ENCODE peak calls at places on chromosomes 6 and 20, in four cellular contexts. N, A, Z and K are unnamed samples.

GRCh38 chr6:79038061-79038460 is 40.0 kb downstream of the PHIP start:
- DNase-seq in N (no peak), A (no peak), Z (no peak), K (no peak)

GRCh38 chr6:116511424-116512131 is at the start of gene CALHM5:
- DNase-seq in N (no peak), Z (no peak), A (peak; percentile 85), K (peak; percentile 87)

GRCh38 chr20:47748851-47749250 is 36.4 kb downstream of the SULF2 start:
- DNase-seq in Z (no peak), A (no peak), N (no peak), K (no peak)

GRCh38 chr20:49230575-49231211 is 11.5 kb downstream of the DDX27 start:
- DNase-seq in N (no peak), Z (no peak), A (no peak), K (no peak)

GRCh38 chr6:80304014-80304413 is 197.5 kb downstream of the BCKDHB start:
- DNase-seq in A (no peak), N (no peak), Z (no peak), K (no peak)

GRCh38 chr6:144330588-144330987 is 45.5 kb downstream of the UTRN start:
- DNase-seq in A (peak; percentile 98), Z (no peak), N (peak; percentile 85), K (peak; percentile 76)

GRCh38 chr6:23003671-23004598 is 434.6 kb downstream of the HDGFL1 start:
- DNase-seq in A (no peak), N (no peak), Z (no peak), K (no peak)

GRCh38 chr6:169169941-169170582 is 83.6 kb downstream of the THBS2 start:
- DNase-seq in Z (no peak), A (no peak), N (no peak), K (no peak)

GRCh38 chr6:110415297-110415916 is at the start of gene DDO:
- DNase-seq in N (peak; percentile 66), A (no peak), Z (peak; percentile 78), K (no peak)

GRCh38 chr6:66993272-66993671 is 1286.2 kb upstream of the EYS start:
- DNase-seq in A (no peak), N (no peak), Z (no peak), K (no peak)

GRCh38 chr6:96394727-96395126 is 126.9 kb upstream of the UFL1 start:
- DNase-seq in N (no peak), Z (no peak), A (peak; percentile 15), K (peak; percentile 28)

DNA sequence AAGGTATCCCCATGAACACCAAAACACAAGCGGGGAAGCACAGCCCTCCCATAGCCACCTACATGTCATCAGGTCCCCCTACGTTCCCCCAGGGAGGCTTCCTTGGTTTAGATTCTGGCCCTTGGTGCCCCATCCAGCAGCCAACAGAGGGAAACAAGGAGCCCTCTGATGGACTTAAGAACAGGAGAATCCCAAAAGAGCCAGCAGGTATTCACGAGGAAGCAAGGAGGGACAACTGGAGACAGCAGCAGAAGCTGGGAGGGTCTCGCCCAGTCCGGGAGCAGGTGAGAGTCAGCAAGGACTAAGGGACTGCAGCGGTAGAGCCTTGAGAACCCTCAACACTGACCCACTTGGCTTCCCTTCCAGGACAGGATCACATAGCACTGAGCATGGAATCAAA is 58.4 kb upstream of the TOP1 start:
- DNase-seq in N (peak; percentile 17), A (peak; percentile 31), Z (no peak), K (no peak)
- TF ChIP-seq CTCF in N (no peak), A (peak; percentile 12), Z (no peak), K (peak; percentile 5)

GRCh38 chr6:163120223-163120622 is 294.3 kb upstream of the QKI start:
- DNase-seq in A (peak; percentile 29), N (no peak), Z (no peak), K (no peak)
- TF ChIP-seq CTCF in A (peak; percentile 68), N (no peak), Z (no peak), K (no peak)

GRCh38 chr20:23080521-23080920 is 5.6 kb downstream of the CD93 start:
- DNase-seq in A (no peak), N (no peak), Z (no peak), K (no peak)

GRCh38 chr20:23079926-23080325 is 6.2 kb downstream of the CD93 start:
- DNase-seq in Z (no peak), N (no peak), A (no peak), K (no peak)

GRCh38 chr20:23078351-23078993 is 7.7 kb downstream of the CD93 start:
- DNase-seq in N (no peak), Z (no peak), A (no peak), K (no peak)

GRCh38 chr20:23077277-23077676 is 8.8 kb downstream of the CD93 start:
- DNase-seq in N (no peak), A (no peak), Z (no peak), K (no peak)

DNA sequence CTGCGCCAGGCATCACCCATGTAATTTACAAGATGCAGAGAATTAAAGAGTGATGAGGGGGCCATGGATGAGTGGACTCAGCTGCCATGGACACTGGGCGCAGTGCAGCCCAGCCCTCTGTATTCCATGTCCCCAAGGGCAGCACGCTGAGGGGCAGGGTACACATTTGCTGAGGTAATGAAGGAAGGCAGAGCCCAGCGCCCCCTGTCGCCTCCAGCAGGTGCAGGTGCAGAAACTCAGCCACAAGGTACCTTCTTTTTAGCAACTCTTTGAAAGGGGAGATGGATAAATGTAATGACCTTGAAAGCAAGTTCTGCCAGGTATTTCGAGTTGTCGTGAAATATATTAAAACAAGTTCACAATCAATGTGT is 7.1 kb downstream of the CD93 start:
- DNase-seq in A (peak; percentile 73), N (no peak), Z (no peak), K (no peak)
- TF ChIP-seq CTCF in A (peak; percentile 81), N (no peak), Z (no peak), K (peak; percentile 15)

GRCh38 chr6:34150766-34151165 is 4.9 kb upstream of the GRM4 start:
- DNase-seq in N (no peak), A (no peak), Z (no peak), K (no peak)
- TF ChIP-seq CTCF in N (no peak), A (no peak), Z (no peak), K (no peak)

DNA sequence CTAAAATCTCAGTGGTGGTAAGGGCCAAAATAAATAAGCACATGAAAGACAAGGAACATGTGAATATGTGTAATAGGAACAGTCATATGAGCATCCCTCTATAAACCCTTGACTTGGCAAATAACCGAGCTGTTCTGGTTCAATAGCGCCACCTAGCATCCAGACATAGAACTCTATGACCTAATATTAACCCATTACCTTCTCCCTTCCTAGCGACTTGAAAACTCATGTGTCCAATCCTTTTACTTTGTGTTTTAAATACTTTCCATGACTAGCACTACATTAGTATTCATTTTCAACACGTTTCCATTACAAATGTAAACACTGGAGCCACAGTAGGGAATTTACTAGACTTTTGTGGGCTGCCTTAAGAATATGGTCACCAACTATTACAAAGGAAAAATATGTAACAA is 279.7 kb downstream of the UST start:
- DNase-seq in N (no peak), A (peak; percentile 89), Z (no peak), K (peak; percentile 56)
- TF ChIP-seq CTCF in N (no peak), A (peak; percentile 91), Z (no peak), K (peak; percentile 53)

DNA sequence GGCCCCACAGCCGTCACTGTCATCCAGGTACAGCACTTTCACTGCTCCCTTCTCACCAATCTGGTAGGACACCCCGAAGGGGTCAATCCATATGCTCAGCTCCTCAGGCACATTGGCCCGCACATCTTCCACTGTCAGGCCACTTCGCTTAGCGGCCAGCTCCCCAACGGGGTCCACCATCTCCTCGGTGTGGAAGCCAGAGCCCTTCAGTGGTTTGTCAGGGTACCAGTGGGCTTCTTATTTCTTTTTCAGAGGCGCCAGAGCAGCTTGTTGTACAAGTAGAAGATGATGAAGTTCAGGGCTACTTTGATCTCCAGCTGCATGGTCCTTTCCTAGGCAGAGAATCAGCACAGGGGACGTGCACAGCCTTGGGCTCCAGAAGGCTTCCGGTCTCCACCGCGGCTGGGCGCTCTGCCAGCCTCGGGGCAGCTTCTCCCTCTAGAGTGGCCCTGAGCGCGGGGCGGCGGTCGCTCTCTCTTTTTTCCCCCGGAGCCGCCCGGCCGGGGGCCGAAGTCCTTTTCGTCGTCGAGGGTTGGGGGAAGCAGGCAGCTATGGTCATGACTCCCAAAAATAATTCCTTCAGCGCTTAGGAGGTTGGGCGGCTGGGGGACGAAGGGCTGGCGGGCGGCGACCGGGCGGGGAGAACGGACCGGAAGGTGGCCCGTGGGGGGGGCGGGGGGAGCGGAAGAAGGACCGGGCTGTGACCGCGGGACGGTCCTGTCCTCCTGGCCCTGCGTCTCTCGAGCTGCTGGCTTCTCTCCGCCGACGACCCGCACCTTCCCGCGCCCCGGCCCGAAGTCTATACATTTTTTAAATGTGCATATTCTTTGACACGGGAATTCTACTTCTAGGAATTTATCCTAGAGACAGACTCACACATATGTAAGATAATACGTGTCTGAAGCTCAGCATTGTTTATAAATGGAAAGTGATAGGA is 6.5 kb upstream of the ZSCAN9 start:
- DNase-seq in Z (peak; percentile 47), N (peak; percentile 72), A (peak; percentile 69), K (no peak)
- TF ChIP-seq CTCF in Z (no peak), N (no peak), A (peak; percentile 25), K (no peak)

DNA sequence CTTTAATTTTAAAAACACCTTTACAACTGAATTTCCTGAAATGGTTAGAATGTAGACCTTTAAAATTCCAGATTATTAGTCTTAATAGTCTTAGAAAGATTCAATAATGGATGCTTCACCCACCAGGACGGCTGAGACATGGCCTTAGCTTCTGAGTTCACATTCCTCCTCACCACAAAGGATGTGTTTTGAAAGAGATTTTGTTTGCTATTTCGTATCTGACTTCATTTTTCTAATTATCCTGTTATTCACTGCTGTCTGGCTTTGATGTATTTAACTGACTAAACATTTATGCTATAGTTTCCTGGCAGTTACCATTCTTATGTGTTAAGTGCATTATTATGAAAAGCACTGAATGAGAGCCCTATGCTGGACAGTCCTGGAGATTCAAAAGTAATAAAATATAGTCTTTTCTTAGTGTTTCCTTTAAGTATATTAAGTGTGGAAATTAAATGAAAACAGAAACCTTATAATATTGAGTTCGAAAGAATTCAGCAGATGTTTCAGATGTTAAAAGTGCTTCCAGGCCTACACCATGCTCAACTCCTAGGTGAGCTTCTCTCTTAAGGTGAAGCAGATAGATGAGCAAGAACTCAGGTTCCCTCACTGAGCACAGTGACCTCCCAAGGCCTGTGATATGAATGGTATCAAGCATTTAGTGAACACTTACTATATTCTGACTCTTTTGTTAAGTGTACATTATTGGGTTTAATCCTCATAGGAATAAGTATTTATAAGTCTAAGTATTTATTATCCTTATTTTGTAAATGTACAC is 40.3 kb downstream of the MAP3K4 start:
- DNase-seq in N (no peak), A (no peak), Z (no peak), K (peak; percentile 76)
- TF ChIP-seq CTCF in N (no peak), A (no peak), Z (no peak), K (no peak)